ENCODE peak calls at places on chromosomes 5 and 9, in six cellular contexts. O is effector memory CD8-positive, alpha-beta T cell; C is HT1080; N is GM23248; L is body of pancreas; Y is endothelial cell. U is an unnamed sample.
A peak's percentile ranks its signal among the peaks of the same experiment; 100 is the strongest.

GRCh38 chr5:164532226-164532937 is 1027.0 kb downstream of the MAT2B start:
- DNase-seq in O (no peak), C (no peak), N (no peak), L (no peak), Y (no peak), U (no peak)

GRCh38 chr9:86804011-86804410 is 143.3 kb downstream of the GAS1 start:
- DNase-seq in O (no peak), C (no peak), N (no peak), L (no peak), Y (no peak), U (no peak)

GRCh38 chr5:133246376-133247144 is 194.7 kb downstream of the HSPA4 start:
- DNase-seq in O (no peak), C (peak; percentile 71), N (no peak), L (no peak), Y (no peak), U (no peak)

GRCh38 chr5:141767671-141768070 is 85.6 kb upstream of the ARAP3 start:
- DNase-seq in O (no peak), C (no peak), N (no peak), L (no peak), Y (no peak), U (no peak)

GRCh38 chr9:83387401-83388185 is 150.6 kb downstream of the FRMD3 start:
- DNase-seq in O (no peak), C (no peak), N (no peak), L (no peak), Y (no peak), U (no peak)

GRCh38 chr9:93183663-93184438 is at the start of gene WNK2:
- DNase-seq in O (no peak), C (no peak), N (peak; percentile 23), L (peak; percentile 52), Y (peak; percentile 27), U (peak; percentile 67)

GRCh38 chr5:40384782-40385390 is 294.8 kb upstream of the PTGER4 start:
- DNase-seq in O (no peak), C (no peak), N (no peak), L (no peak), Y (no peak), U (no peak)

GRCh38 chr5:97338729-97339128 is 155.7 kb upstream of the RIOK2 start:
- DNase-seq in O (no peak), C (peak; percentile 60), N (peak; percentile 2), L (no peak), Y (no peak), U (no peak)

GRCh38 chr5:127009784-127010183 is 20.6 kb downstream of the MARCHF3 start:
- DNase-seq in O (no peak), C (no peak), N (no peak), L (no peak), Y (no peak), U (no peak)

GRCh38 chr9:122134822-122135528 is 24.6 kb downstream of the NDUFA8 start:
- DNase-seq in O (no peak), C (no peak), N (peak; percentile 64), L (no peak), Y (no peak), U (no peak)

GRCh38 chr9:36874921-36875320 is 159.1 kb downstream of the PAX5 start:
- DNase-seq in O (no peak), C (peak; percentile 31), N (peak; percentile 41), L (no peak), Y (no peak), U (no peak)

GRCh38 chr9:95753762-95754465 is 121.6 kb upstream of the ERCC6L2 start:
- DNase-seq in O (no peak), C (no peak), N (no peak), L (peak; percentile 18), Y (no peak), U (no peak)

GRCh38 chr9:93008457-93008856 is 50.0 kb upstream of the SUSD3 start:
- DNase-seq in O (no peak), C (no peak), N (no peak), L (no peak), Y (no peak), U (no peak)

GRCh38 chr5:1002836-1003235 is 5.8 kb upstream of the NKD2 start:
- DNase-seq in O (no peak), C (no peak), N (no peak), L (no peak), Y (no peak), U (no peak)

GRCh38 chr9:123335227-123335985 is 20.6 kb upstream of the CRB2 start:
- DNase-seq in O (no peak), C (peak; percentile 69), N (peak; percentile 93), L (peak; percentile 22), Y (no peak), U (no peak)

GRCh38 chr5:10633271-10634049 is 69.6 kb downstream of the ANKRD33B start:
- DNase-seq in O (peak; percentile 38), C (no peak), N (no peak), L (no peak), Y (no peak), U (no peak)

GRCh38 chr5:122154910-122155309 is 25.6 kb downstream of the ZNF474 start:
- DNase-seq in O (no peak), C (peak; percentile 43), N (peak; percentile 90), L (peak; percentile 24), Y (no peak), U (no peak)

GRCh38 chr5:95715799-95716461 is 15.2 kb upstream of the RHOBTB3 start:
- DNase-seq in O (no peak), C (peak; percentile 88), N (peak; percentile 87), L (no peak), Y (no peak), U (no peak)

GRCh38 chr5:135386096-135386495 is 12.9 kb downstream of the MACROH2A1 start:
- DNase-seq in O (no peak), C (peak; percentile 71), N (peak; percentile 89), L (peak; percentile 25), Y (no peak), U (no peak)

GRCh38 chr9:117678882-117679281 is 25.3 kb upstream of the TLR4 start:
- DNase-seq in O (no peak), C (peak; percentile 63), N (peak; percentile 20), L (no peak), Y (no peak), U (peak; percentile 10)

GRCh38 chr5:107580902-107581823 is 89.6 kb downstream of the EFNA5 start:
- DNase-seq in O (no peak), C (no peak), N (peak; percentile 40), L (no peak), Y (no peak), U (no peak)

GRCh38 chr9:3475300-3476020 is 50.3 kb downstream of the RFX3 start:
- DNase-seq in O (no peak), C (no peak), N (no peak), L (no peak), Y (no peak), U (no peak)

GRCh38 chr9:105007143-105007542 is 79.2 kb upstream of the ABCA1 start:
- DNase-seq in O (no peak), C (peak; percentile 99), N (peak; percentile 84), L (peak; percentile 55), Y (no peak), U (peak; percentile 50)

GRCh38 chr9:27528278-27528885 is 1.2 kb downstream of the MOB3B start:
- DNase-seq in O (peak; percentile 31), C (no peak), N (peak; percentile 62), L (peak; percentile 81), Y (peak; percentile 75), U (peak; percentile 91)

GRCh38 chr5:128649183-128649582 is 111.1 kb upstream of the FBN2 start:
- DNase-seq in O (no peak), C (no peak), N (peak; percentile 30), L (no peak), Y (no peak), U (no peak)